ENCODE peak calls at places on chromosomes 2 and 18, in eight cellular contexts. J is NT2/D1, U is cardiac muscle cell, X is IMR-90, T is Ammon's horn, M is DMS79, S is NCI-H446, H is colonic mucosa. V is an unnamed sample.

GRCh38 chr2:24122-24521 is 22.2 kb downstream of the FAM110C start:
- DNase-seq in J (no peak), U (no peak), X (no peak), T (no peak), M (no peak), S (no peak), H (peak), V (no peak)

GRCh38 chr2:126700677-126701076 is 44.7 kb downstream of the GYPC start:
- DNase-seq in J (no peak), U (no peak), X (peak), T (no peak), M (no peak), S (no peak), H (no peak), V (no peak)

GRCh38 chr2:9897331-9897737 is 54.1 kb downstream of the TAF1B start:
- DNase-seq in J (no peak), U (no peak), X (peak), T (peak), M (no peak), S (peak), H (peak), V (peak)

GRCh38 chr2:240981871-240982800 is 16.3 kb upstream of the SNED1 start:
- DNase-seq in J (no peak), U (no peak), X (no peak), T (no peak), M (no peak), S (no peak), H (no peak), V (peak)

GRCh38 chr2:205776139-205776538 is 93.8 kb downstream of the NRP2 start:
- DNase-seq in J (peak), U (peak), X (no peak), T (peak), M (no peak), S (no peak), H (peak), V (no peak)

GRCh38 chr2:55133467-55134315 is 83.4 kb upstream of the RTN4 start:
- DNase-seq in J (peak), U (no peak), X (peak), T (peak), M (no peak), S (no peak), H (no peak), V (no peak)

GRCh38 chr2:1811258-1811970 is 67.1 kb upstream of the PXDN start:
- DNase-seq in J (no peak), U (no peak), X (peak), T (no peak), M (no peak), S (no peak), H (no peak), V (no peak)

GRCh38 chr2:178427458-178427857 is 23.5 kb downstream of the PRKRA start:
- DNase-seq in J (no peak), U (no peak), X (no peak), T (no peak), M (no peak), S (no peak), H (no peak), V (no peak)

GRCh38 chr18:63336366-63337099 is 17.0 kb upstream of the BCL2 start:
- DNase-seq in J (no peak), U (no peak), X (peak), T (no peak), M (no peak), S (no peak), H (no peak), V (no peak)

GRCh38 chr2:120955427-120955826 is 219.8 kb downstream of the GLI2 start:
- DNase-seq in J (no peak), U (no peak), X (peak), T (no peak), M (no peak), S (no peak), H (no peak), V (no peak)

GRCh38 chr18:23740105-23740830 is 51.0 kb downstream of the LAMA3 start:
- DNase-seq in J (no peak), U (no peak), X (no peak), T (no peak), M (no peak), S (peak), H (peak), V (no peak)

GRCh38 chr2:220705678-220706077 is 866.4 kb downstream of the EPHA4 start:
- DNase-seq in J (no peak), U (no peak), X (no peak), T (no peak), M (no peak), S (no peak), H (no peak), V (no peak)

GRCh38 chr2:147164563-147164962 is 680.3 kb upstream of the ACVR2A start:
- DNase-seq in J (no peak), U (no peak), X (no peak), T (no peak), M (no peak), S (no peak), H (no peak), V (no peak)

GRCh38 chr2:112121682-112122254 is 16.4 kb upstream of the FBLN7 start:
- DNase-seq in J (peak), U (peak), X (peak), T (peak), M (peak), S (peak), H (no peak), V (no peak)

GRCh38 chr18:48974304-48975220 is 23.8 kb upstream of the SMAD7 start:
- DNase-seq in J (no peak), U (peak), X (no peak), T (no peak), M (no peak), S (no peak), H (no peak), V (no peak)

GRCh38 chr2:208501217-208501616 is 94.6 kb downstream of the PTH2R start:
- DNase-seq in J (no peak), U (peak), X (no peak), T (no peak), M (no peak), S (no peak), H (peak), V (no peak)

GRCh38 chr18:23583071-23583865 is 3.0 kb downstream of the NPC1 start:
- DNase-seq in J (no peak), U (no peak), X (no peak), T (peak), M (no peak), S (no peak), H (no peak), V (no peak)

GRCh38 chr18:9876867-9877654 is 8.7 kb upstream of the TXNDC2 start:
- DNase-seq in J (no peak), U (peak), X (peak), T (no peak), M (no peak), S (no peak), H (no peak), V (no peak)

GRCh38 chr2:200640171-200640570 is 54.4 kb downstream of the AOX1 start:
- DNase-seq in J (no peak), U (no peak), X (no peak), T (no peak), M (no peak), S (no peak), H (no peak), V (no peak)

GRCh38 chr2:45567974-45568789 is 42.9 kb downstream of the SRBD1 start:
- DNase-seq in J (no peak), U (no peak), X (peak), T (peak), M (no peak), S (no peak), H (no peak), V (no peak)

GRCh38 chr18:37570336-37570930 is 4.8 kb upstream of the CELF4 start:
- DNase-seq in J (no peak), U (peak), X (no peak), T (no peak), M (peak), S (no peak), H (no peak), V (peak)

GRCh38 chr18:74476154-74476553 is 19.0 kb upstream of the DIPK1C start:
- DNase-seq in J (no peak), U (peak), X (peak), T (peak), M (no peak), S (no peak), H (no peak), V (no peak)

GRCh38 chr2:196380575-196380974 is 209.2 kb upstream of the STK17B start:
- DNase-seq in J (no peak), U (no peak), X (no peak), T (no peak), M (no peak), S (no peak), H (no peak), V (no peak)

GRCh38 chr2:51120754-51121280 is 88.9 kb upstream of the NRXN1 start:
- DNase-seq in J (no peak), U (no peak), X (peak), T (no peak), M (no peak), S (no peak), H (no peak), V (no peak)

GRCh38 chr18:10877974-10878373 is 271.4 kb downstream of the PIEZO2 start:
- DNase-seq in J (no peak), U (no peak), X (no peak), T (no peak), M (no peak), S (no peak), H (no peak), V (no peak)

GRCh38 chr2:221133941-221134340 is 438.2 kb downstream of the EPHA4 start:
- DNase-seq in J (no peak), U (no peak), X (no peak), T (no peak), M (no peak), S (no peak), H (no peak), V (no peak)

GRCh38 chr2:224147174-224147573 is 108.1 kb upstream of the SERPINE2 start:
- DNase-seq in J (no peak), U (no peak), X (peak), T (no peak), M (no peak), S (no peak), H (peak), V (no peak)